ENCODE peak calls at places on chromosomes 4 and X, in six cellular contexts. O is right lobe of liver, Q is AG10803, M is SK-N-SH, R is hepatocyte, N is fibroblast of the aortic adventitia. J is an unnamed sample.

GRCh38 chr4:138401330-138401729 is 159.2 kb upstream of the SLC7A11 start:
- DNase-seq in M (no peak), N (peak; percentile 10), Q (no peak), O (no peak), R (peak; percentile 6), J (no peak)

GRCh38 chr4:149264093-149264733 is 551.4 kb downstream of the IQCM start:
- DNase-seq in N (peak; percentile 58), R (peak; percentile 55), M (peak; percentile 8), O (peak; percentile 46), Q (peak; percentile 67), J (peak; percentile 70)

GRCh38 chr4:141609243-141609642 is 27.1 kb upstream of the IL15 start:
- DNase-seq in R (no peak), O (peak; percentile 71), Q (peak; percentile 7), N (peak; percentile 21), M (no peak), J (no peak)

GRCh38 chr4:138049350-138049749 is 192.8 kb downstream of the SLC7A11 start:
- DNase-seq in Q (no peak), R (no peak), O (no peak), M (no peak), N (no peak), J (no peak)

GRCh38 chr4:82524570-82525152 is 37.1 kb downstream of the TMEM150C start:
- DNase-seq in O (no peak), R (peak; percentile 18), Q (no peak), M (no peak), N (no peak), J (no peak)

GRCh38 chrX:21959362-21960051 is 19.0 kb downstream of the SMS start:
- DNase-seq in O (no peak), M (no peak), N (no peak), R (no peak), Q (no peak), J (no peak)

GRCh38 chr4:76892601-76893000 is 5.3 kb downstream of the SOWAHB start:
- DNase-seq in M (no peak), Q (peak; percentile 45), O (no peak), N (no peak), R (peak; percentile 24), J (no peak)

GRCh38 chrX:10579753-10580060 is 40.7 kb downstream of the MID1 start:
- DNase-seq in R (no peak), O (no peak), N (peak; percentile 49), Q (no peak), M (no peak), J (peak; percentile 72)

GRCh38 chr4:143085224-143085623 is 99.5 kb upstream of the USP38 start:
- DNase-seq in R (no peak), Q (peak; percentile 5), M (no peak), O (no peak), N (peak; percentile 34), J (peak; percentile 18)

GRCh38 chrX:10974920-10975319 is 136.2 kb upstream of the HCCS start:
- DNase-seq in N (no peak), Q (peak; percentile 10), R (no peak), M (no peak), O (no peak), J (no peak)

GRCh38 chr4:64230709-64231310 is 178.4 kb downstream of the TECRL start:
- DNase-seq in O (no peak), M (peak; percentile 3), Q (peak; percentile 1), N (peak; percentile 6), R (no peak), J (peak; percentile 37)

GRCh38 chr4:71186566-71187398 is 152.0 kb upstream of the SLC4A4 start:
- DNase-seq in Q (peak; percentile 69), O (peak; percentile 84), N (peak; percentile 50), R (peak; percentile 78), M (peak; percentile 61), J (peak; percentile 47)

GRCh38 chr4:142264961-142265360 is 581.1 kb downstream of the INPP4B start:
- DNase-seq in M (no peak), N (peak; percentile 86), R (peak; percentile 5), Q (peak; percentile 36), O (no peak), J (peak; percentile 81)

GRCh38 chr4:75289843-75290616 is 224.2 kb downstream of the RCHY1 start:
- DNase-seq in N (peak; percentile 2), M (no peak), Q (no peak), O (no peak), R (peak; percentile 49), J (peak; percentile 13)

GRCh38 chr4:72860766-72861165 is 208.8 kb downstream of the COX18 start:
- DNase-seq in R (no peak), N (peak; percentile 9), O (no peak), Q (no peak), M (no peak), J (no peak)

GRCh38 chrX:40152706-40153334 is 55.1 kb upstream of the BCOR start:
- DNase-seq in Q (no peak), N (no peak), M (peak; percentile 76), O (peak; percentile 82), R (peak; percentile 44), J (no peak)

GRCh38 chrX:106608016-106608415 is 3.8 kb upstream of the RADX start:
- DNase-seq in Q (no peak), N (no peak), O (no peak), M (no peak), R (no peak), J (no peak)

GRCh38 chrX:960821-961220 is 251.6 kb downstream of the CRLF2 start:
- DNase-seq in Q (no peak), O (peak; percentile 14), R (no peak), M (no peak), N (no peak), J (no peak)

GRCh38 chr4:137541181-137541580 is 8.9 kb upstream of the PCDH18 start:
- DNase-seq in N (no peak), O (no peak), M (no peak), R (no peak), Q (no peak), J (no peak)

DNA sequence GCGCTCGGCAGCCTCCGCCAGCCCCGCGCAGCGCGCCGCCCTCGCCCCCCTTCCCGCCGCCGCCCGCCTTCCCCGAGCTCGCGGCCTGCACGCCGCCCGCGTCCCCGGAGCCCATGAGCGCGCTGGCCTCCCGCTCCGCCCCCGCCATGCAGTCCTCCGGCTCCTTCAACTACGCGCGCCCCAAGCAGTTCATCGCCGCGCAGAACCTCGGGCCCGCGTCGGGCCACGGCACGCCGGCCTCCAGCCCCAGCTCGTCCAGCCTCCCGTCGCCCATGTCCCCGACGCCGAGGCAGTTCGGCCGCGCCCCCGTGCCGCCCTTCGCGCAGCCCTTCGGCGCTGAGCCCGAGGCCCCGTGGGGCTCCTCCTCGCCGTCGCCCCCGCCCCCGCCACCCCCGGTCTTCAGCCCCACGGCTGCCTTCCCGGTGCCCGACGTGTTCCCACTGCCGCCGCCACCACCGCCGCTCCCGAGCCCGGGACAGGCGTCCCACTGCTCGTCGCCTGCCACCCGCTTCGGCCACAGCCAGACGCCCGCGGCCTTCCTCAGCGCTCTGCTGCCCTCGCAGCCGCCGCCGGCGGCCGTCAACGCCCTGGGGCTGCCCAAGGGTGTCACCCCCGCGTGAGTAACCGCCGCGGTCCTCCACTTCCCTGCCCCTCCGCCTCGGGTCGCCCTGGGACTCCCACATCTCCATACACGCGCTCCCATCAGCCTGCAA is 132.1 kb downstream of the CBR4 start:
- DNase-seq in R (peak; percentile 62), M (peak; percentile 63), O (peak; percentile 70), N (no peak), Q (peak; percentile 38), J (peak; percentile 42)
- H3K4me3 ChIP-seq in R (no peak overlapping the region), M (no peak overlapping the region), O (peak overlapping the region; percentile 44), N (peak overlapping the region; percentile 38), Q (peak overlapping the region; percentile 34), J (peak overlapping the region; percentile 34)

GRCh38 chrX:120450163-120450562 is 18.9 kb downstream of the LAMP2 start:
- DNase-seq in M (peak; percentile 19), O (no peak), N (peak; percentile 10), R (no peak), Q (peak; percentile 3), J (no peak)
- TF ChIP-seq CTCF in M (peak; percentile 59), O (peak; percentile 9), N (no peak), R (peak; percentile 14), Q (peak; percentile 18), J (no peak)

GRCh38 chr4:112889199-112889598 is 160.3 kb upstream of the ANK2 start:
- DNase-seq in O (no peak), N (no peak), Q (no peak), R (no peak), M (no peak), J (no peak)
- H3K4me3 ChIP-seq in O (no peak overlapping the region), N (no peak overlapping the region), Q (peak overlapping the region; percentile 50), R (no peak overlapping the region), M (peak overlapping the region; percentile 41), J (no peak overlapping the region)

GRCh38 chr4:7932333-7932732 is 7.3 kb downstream of the AFAP1 start:
- DNase-seq in R (no peak), N (peak; percentile 56), M (no peak), O (no peak), Q (peak; percentile 25), J (no peak)

GRCh38 chr4:7924570-7924969 is 15.1 kb downstream of the AFAP1 start:
- DNase-seq in O (no peak), R (no peak), N (no peak), Q (no peak), M (no peak), J (no peak)

GRCh38 chr4:7929530-7929951 is 10.1 kb downstream of the AFAP1 start:
- DNase-seq in O (no peak), R (peak; percentile 53), Q (no peak), M (peak; percentile 35), N (peak; percentile 48), J (no peak)

GRCh38 chr4:7926822-7927221 is 12.8 kb downstream of the AFAP1 start:
- DNase-seq in N (no peak), R (no peak), O (no peak), Q (no peak), M (no peak), J (no peak)

DNA sequence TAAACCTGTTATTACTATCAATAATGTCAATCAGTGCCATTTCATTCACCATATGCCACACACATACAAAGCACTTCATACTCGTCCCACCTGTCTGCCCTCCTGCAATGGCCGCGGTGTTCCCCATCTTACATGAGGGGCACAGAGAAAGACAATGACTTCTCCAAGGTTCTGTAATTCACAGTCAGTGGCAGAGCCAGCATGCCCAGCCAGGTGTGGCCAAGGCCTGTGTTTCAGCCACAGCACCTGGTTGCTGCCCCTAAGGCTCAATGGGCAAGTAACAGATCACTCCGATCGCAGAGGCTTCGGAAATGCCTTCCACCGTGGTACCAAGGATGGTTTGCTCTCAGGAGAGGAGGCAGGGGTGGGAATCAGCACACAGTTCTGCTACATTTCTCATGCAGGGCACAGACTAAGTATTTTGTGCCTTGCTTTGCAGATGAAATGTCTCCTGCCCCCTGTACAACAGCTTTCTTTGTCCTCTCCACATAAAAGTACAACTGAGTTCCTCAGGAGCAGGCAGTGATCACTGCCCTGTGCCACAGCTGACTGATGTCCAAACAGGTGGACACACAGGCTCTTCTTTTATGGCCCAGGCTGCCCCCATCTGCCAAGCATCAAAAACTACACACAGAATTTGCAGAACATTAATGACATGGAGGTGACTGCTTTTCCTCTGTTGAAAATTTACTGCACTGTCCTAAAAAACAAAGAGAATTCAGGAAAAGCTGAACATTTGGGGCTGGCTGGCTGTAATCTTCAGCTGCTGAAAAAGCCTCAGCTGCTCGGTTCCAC is 10.8 kb downstream of the AFAP1 start:
- DNase-seq in N (no peak), R (no peak), M (peak; percentile 66), O (no peak), Q (no peak), J (peak; percentile 50)
- TF ChIP-seq CTCF in N (peak; percentile 16), R (peak; percentile 30), M (peak; percentile 50), O (no peak), Q (peak; percentile 31), J (peak; percentile 28)